ENCODE peak calls at places on chromosomes 5 and 9, in seven cellular contexts. H is GM23248, V is ovary, L is tibial nerve, R is fibroblast of lung, M is aorta, I is body of pancreas. C is an unnamed sample.

GRCh38 chr5:90709323-90710148 is 150.9 kb downstream of the ADGRV1 start:
- DNase-seq in H (peak; percentile 63), V (peak; percentile 19), L (no peak), R (peak; percentile 40), M (no peak), I (peak; percentile 41), C (peak; percentile 64)

GRCh38 chr9:97697837-97698236 is 697 bp upstream of the XPA start:
- DNase-seq in H (no peak), V (no peak), L (no peak), R (no peak), M (no peak), I (no peak), C (no peak)

GRCh38 chr5:151002250-151002649 is 18.1 kb upstream of the GPX3 start:
- DNase-seq in H (peak; percentile 56), V (peak; percentile 60), L (no peak), R (peak; percentile 72), M (no peak), I (no peak), C (peak; percentile 82)

GRCh38 chr9:123551636-123552203 is 195.7 kb downstream of the CRB2 start:
- DNase-seq in H (no peak), V (no peak), L (no peak), R (no peak), M (no peak), I (no peak), C (no peak)

GRCh38 chr9:121122450-121123032 is 47.8 kb downstream of the CNTRL start:
- DNase-seq in H (peak; percentile 21), V (no peak), L (no peak), R (no peak), M (no peak), I (no peak), C (no peak)

GRCh38 chr5:61333351-61334223 is 1.5 kb downstream of the ZSWIM6 start:
- DNase-seq in H (peak; percentile 74), V (peak; percentile 39), L (no peak), R (no peak), M (peak; percentile 73), I (peak; percentile 42), C (peak; percentile 68)

GRCh38 chr5:143511736-143512135 is 108.2 kb upstream of the NR3C1 start:
- DNase-seq in H (peak; percentile 30), V (no peak), L (no peak), R (no peak), M (no peak), I (no peak), C (peak; percentile 46)

GRCh38 chr9:38332625-38333024 is 59.9 kb upstream of the ALDH1B1 start:
- DNase-seq in H (no peak), V (no peak), L (no peak), R (no peak), M (no peak), I (peak; percentile 47), C (no peak)

GRCh38 chr5:16870878-16871277 is 65.2 kb downstream of the MYO10 start:
- DNase-seq in H (no peak), V (no peak), L (no peak), R (peak; percentile 57), M (no peak), I (no peak), C (no peak)
- H3K9me3 ChIP-seq in H (no peaks in the 10 kb centered on the region), V (no peaks in the 10 kb centered on the region), L (no peaks in the 10 kb centered on the region), R (no peaks in the 10 kb centered on the region), M (no peaks in the 10 kb centered on the region), I (no peaks in the 10 kb centered on the region), C (no peaks in the 10 kb centered on the region)

GRCh38 chr9:109417585-109418544 is 80.2 kb downstream of the PTPN3 start:
- DNase-seq in H (no peak), V (no peak), L (no peak), R (no peak), M (no peak), I (no peak), C (no peak)
- H3K4me1 ChIP-seq in H (no peaks in the 10 kb centered on the region), V (no peaks in the 10 kb centered on the region), L (no peaks in the 10 kb centered on the region), R (no peaks in the 10 kb centered on the region), M (peaks cover 2% of the 10 kb centered on the region), I (no peaks in the 10 kb centered on the region), C (no peaks in the 10 kb centered on the region)

GRCh38 chr5:124130807-124131206 is 615.6 kb downstream of the ZNF608 start:
- DNase-seq in H (no peak), V (no peak), L (no peak), R (no peak), M (no peak), I (no peak), C (no peak)
- H3K4me3 ChIP-seq in H (no peak overlapping the region), V (no peak overlapping the region), L (no peak overlapping the region), R (no peak overlapping the region), M (no peak overlapping the region), I (no peak overlapping the region), C (no peak overlapping the region)

DNA sequence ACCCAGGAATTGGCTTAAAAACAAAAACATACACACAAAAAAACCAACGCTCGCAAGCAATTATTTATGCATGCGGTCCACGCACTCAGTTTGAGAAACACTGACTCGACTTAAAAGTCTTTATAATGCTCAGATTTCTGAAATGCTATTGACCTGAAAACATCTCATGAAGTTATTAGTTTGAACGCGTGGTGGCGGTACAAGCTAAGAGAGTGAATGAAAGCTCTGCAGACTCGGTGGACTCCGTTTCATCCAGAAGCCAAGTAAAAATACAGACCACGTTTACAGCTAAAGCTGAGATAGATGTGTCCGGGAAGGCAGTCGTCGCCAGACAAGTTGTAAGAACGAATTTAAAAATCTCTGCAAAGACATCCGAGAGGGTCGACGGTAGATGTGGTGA is at the start of gene PCDHB6:
- DNase-seq in H (peak; percentile 46), V (no peak), L (no peak), R (no peak), M (no peak), I (no peak), C (peak; percentile 45)
- H3K9me3 ChIP-seq in H (no peaks in the 10 kb centered on the region), V (peaks cover 25% of the 10 kb centered on the region), L (no peaks in the 10 kb centered on the region), R (no peaks in the 10 kb centered on the region), M (peaks cover 6% of the 10 kb centered on the region), I (peaks cover 4% of the 10 kb centered on the region), C (peaks cover 18% of the 10 kb centered on the region)

DNA sequence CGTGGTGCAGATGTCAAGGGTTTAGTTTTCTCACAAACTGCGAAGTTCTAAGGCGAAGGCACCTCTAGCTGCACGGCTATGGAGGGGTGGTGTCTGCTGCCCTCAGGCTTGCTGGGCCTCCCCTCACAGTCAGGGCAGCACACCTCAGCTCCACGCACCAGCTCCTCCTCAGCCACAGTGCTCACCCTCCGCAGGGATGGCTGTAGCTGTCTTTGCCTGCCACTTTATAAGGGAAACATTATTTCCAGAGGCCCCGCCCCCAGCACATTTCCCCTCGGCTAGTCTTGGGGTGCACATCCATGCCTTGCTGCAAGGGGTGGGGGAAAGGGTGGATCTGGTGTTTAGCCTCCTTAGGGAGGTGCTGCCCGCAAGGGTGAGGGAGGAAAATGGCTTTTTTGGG is 154.6 kb downstream of the TRIO start:
- DNase-seq in H (no peak), V (no peak), L (no peak), R (no peak), M (no peak), I (no peak), C (no peak)
- H3K4me1 ChIP-seq in H (peaks cover 37% of the 10 kb centered on the region), V (no peaks in the 10 kb centered on the region), L (no peaks in the 10 kb centered on the region), R (peaks cover 4% of the 10 kb centered on the region), M (no peaks in the 10 kb centered on the region), I (no peaks in the 10 kb centered on the region), C (peaks cover 41% of the 10 kb centered on the region)